ENCODE peak calls at places on chromosome 22, in ten cellular contexts. B is T-cell; O is ELF-1; S is activated CD4-positive, alpha-beta T cell treated with anti-CD3 and anti-CD28 coated beads, Interleukin-2, amount 10 ng/mL, durations not matched to agents 7 days and 5 days; F is B cell; H is SK-N-DZ; D is stimulated activated CD8-positive, alpha-beta memory T cell treated with anti-CD3 and anti-CD28 coated beads, Interleukin-7, amount 100 ng/mL, for 1 hour; A is nucleus accumbens; E is spleen; Y is GM20000. R is an unnamed sample.

GRCh38 chr22:21992593-21993237 is 10.1 kb upstream of the TOP3B start:
- DNase-seq in B (no peak), Y (no peak), F (no peak), H (no peak), A (no peak), S (no peak), E (no peak), O (no peak), D (no peak), R (no peak)

GRCh38 chr22:24184057-24184798 is 2.9 kb downstream of the SUSD2 start:
- DNase-seq in D (no peak), H (no peak), Y (no peak), A (no peak), O (no peak), E (peak; percentile 55), F (no peak), B (no peak), S (no peak), R (no peak)

GRCh38 chr22:39427751-39428596 is 28.4 kb downstream of the TAB1 start:
- DNase-seq in F (no peak), Y (no peak), D (no peak), S (no peak), A (no peak), B (no peak), H (no peak), E (peak; percentile 48), O (no peak), R (peak; percentile 68)

GRCh38 chr22:35629406-35630234 is 12.5 kb upstream of the MB start:
- DNase-seq in A (no peak), O (peak; percentile 80), E (no peak), B (no peak), S (peak; percentile 36), Y (peak; percentile 64), H (no peak), F (no peak), D (peak; percentile 24), R (peak; percentile 31)

GRCh38 chr22:26801449-26801848 is 144.1 kb downstream of the MIAT start:
- DNase-seq in F (no peak), E (no peak), O (no peak), Y (no peak), B (no peak), A (no peak), S (no peak), D (no peak), H (no peak), R (no peak)

GRCh38 chr22:23072911-23073491 is 2.7 kb downstream of the GNAZ start:
- DNase-seq in B (no peak), D (no peak), E (peak; percentile 47), H (no peak), O (peak; percentile 82), A (no peak), S (no peak), Y (no peak), F (no peak), R (no peak)

GRCh38 chr22:22684605-22685561 is 40.5 kb downstream of the GGTLC2 start:
- DNase-seq in E (peak; percentile 85), B (no peak), D (no peak), H (peak; percentile 23), F (peak; percentile 71), A (no peak), O (peak; percentile 60), S (peak; percentile 21), Y (peak; percentile 54), R (peak; percentile 87)

GRCh38 chr22:42356547-42356946 is 75.7 kb downstream of the NFAM1 start:
- DNase-seq in S (no peak), H (no peak), B (no peak), A (no peak), Y (no peak), D (no peak), E (no peak), F (peak; percentile 46), O (no peak), R (no peak)

GRCh38 chr22:21855715-21856114 is 11.7 kb downstream of the MAPK1 start:
- DNase-seq in E (no peak), D (no peak), S (no peak), H (no peak), F (no peak), O (no peak), A (no peak), B (no peak), Y (no peak), R (no peak)

GRCh38 chr22:28911777-28912669 is 28.7 kb downstream of the ZNRF3 start:
- DNase-seq in A (no peak), F (no peak), H (peak; percentile 83), Y (no peak), O (peak; percentile 35), D (no peak), B (no peak), E (no peak), S (no peak), R (no peak)

GRCh38 chr22:34992672-34993071 is 73.3 kb upstream of the ISX start:
- DNase-seq in D (no peak), F (peak; percentile 25), B (no peak), A (no peak), O (no peak), H (no peak), E (no peak), S (no peak), Y (no peak), R (peak; percentile 9)

GRCh38 chr22:50306753-50307749 is at the start of gene PLXNB2:
- DNase-seq in A (no peak), Y (peak; percentile 95), S (no peak), D (no peak), B (no peak), H (peak; percentile 81), E (no peak), F (no peak), O (peak; percentile 63), R (peak; percentile 79)

GRCh38 chr22:38033522-38034277 is 23.5 kb upstream of the PICK1 start:
- DNase-seq in S (no peak), A (peak; percentile 52), Y (no peak), D (no peak), E (no peak), O (no peak), H (no peak), B (no peak), F (no peak), R (no peak)

GRCh38 chr22:25797891-25798290 is 55.9 kb downstream of the MYO18B start:
- DNase-seq in F (no peak), D (no peak), A (no peak), O (no peak), Y (no peak), B (no peak), E (no peak), H (no peak), S (no peak), R (no peak)

GRCh38 chr22:24117942-24118341 is 63.3 kb upstream of the SUSD2 start:
- DNase-seq in Y (no peak), D (no peak), A (no peak), E (no peak), F (no peak), O (no peak), S (no peak), H (no peak), B (no peak), R (no peak)

GRCh38 chr22:31230871-31231621 is 18.9 kb downstream of the LIMK2 start:
- DNase-seq in D (no peak), F (no peak), E (no peak), A (no peak), B (peak; percentile 54), Y (peak; percentile 47), H (no peak), O (peak; percentile 44), S (peak; percentile 67), R (peak; percentile 35)

R was measured in MM.1S.